ENCODE peak calls at places on chromosomes 7 and 10, in four cellular contexts. Q is NCI-H510A treated with DMSO at 0.1 percent for 48 hours; O is activated naive CD4-positive, alpha-beta T cell; N is AG20443. L is an unnamed sample.

GRCh38 chr10:121418126-121418777 is 180.0 kb downstream of the FGFR2 start:
- DNase-seq in Q (no peak), N (no peak), O (no peak), L (no peak)

GRCh38 chr10:33534455-33534854 is 200.0 kb upstream of the NRP1 start:
- DNase-seq in Q (no peak), N (no peak), O (no peak), L (no peak)

GRCh38 chr10:132458595-132459251 is 61.7 kb downstream of the PWWP2B start:
- DNase-seq in Q (no peak), N (peak), O (peak), L (peak)

GRCh38 chr10:11713186-11713743 is 28.9 kb upstream of the ECHDC3 start:
- DNase-seq in Q (no peak), N (no peak), O (no peak), L (no peak)

GRCh38 chr7:12094365-12094921 is 116.7 kb upstream of the TMEM106B start:
- DNase-seq in Q (no peak), O (no peak), N (no peak), L (no peak)

GRCh38 chr10:123913688-123914268 is 22.2 kb upstream of the CPXM2 start:
- DNase-seq in O (no peak), N (no peak), Q (no peak), L (no peak)

GRCh38 chr7:95199779-95200558 is 124.4 kb downstream of the PON1 start:
- DNase-seq in Q (peak), N (peak), O (no peak), L (peak)

GRCh38 chr10:114437456-114438292 is 33.4 kb upstream of the AFAP1L2 start:
- DNase-seq in N (peak), Q (peak), O (no peak), L (peak)